ENCODE peak calls at places on chromosomes 13 and 19, in four cellular contexts. D, P, N and J are unnamed samples.
A peak's percentile ranks its signal among the peaks of the same experiment; 100 is the strongest.

GRCh38 chr19:45828945-45829344 is 13.8 kb upstream of the RSPH6A start:
- DNase-seq in P (no peak), N (no peak), D (no peak), J (no peak)

GRCh38 chr19:19223060-19223459 is 11.3 kb downstream of the NCAN start:
- DNase-seq in N (no peak), D (no peak), P (no peak), J (no peak)

GRCh38 chr19:21221653-21222052 is 79.8 kb downstream of the ZNF431 start:
- DNase-seq in N (no peak), P (no peak), D (no peak), J (no peak)

GRCh38 chr19:2569596-2570465 is 93.9 kb downstream of the GADD45B start:
- DNase-seq in D (peak; percentile 31), N (no peak), P (no peak), J (no peak)

GRCh38 chr19:6516018-6516658 is 14.0 kb upstream of the TUBB4A start:
- DNase-seq in N (peak; percentile 87), P (peak; percentile 97), D (peak; percentile 97), J (peak; percentile 97)

GRCh38 chr19:13095934-13096890 is 6.4 kb downstream of the LYL1 start:
- DNase-seq in N (peak; percentile 29), P (no peak), D (peak; percentile 76), J (peak; percentile 77)

GRCh38 chr13:46181799-46182490 is at the start of gene LCP1:
- DNase-seq in D (peak; percentile 54), N (peak; percentile 67), P (no peak), J (peak; percentile 38)

GRCh38 chr13:101707659-101708058 is 255.2 kb downstream of the ITGBL1 start:
- DNase-seq in N (no peak), P (no peak), D (no peak), J (no peak)

GRCh38 chr19:16882146-16882545 is 6.7 kb upstream of the F2RL3 start:
- DNase-seq in P (no peak), N (no peak), D (no peak), J (no peak)

GRCh38 chr13:83667606-83668005 is 214.7 kb downstream of the SLITRK1 start:
- DNase-seq in N (no peak), P (no peak), D (no peak), J (no peak)

GRCh38 chr13:41054212-41054877 is 7.0 kb upstream of the WBP4 start:
- DNase-seq in N (peak; percentile 11), D (no peak), P (peak; percentile 75), J (no peak)

GRCh38 chr13:23578411-23579071 is 8.3 kb downstream of the TNFRSF19 start:
- DNase-seq in P (peak; percentile 67), D (peak; percentile 93), N (peak; percentile 78), J (peak; percentile 74)